ENCODE peak calls at places on chromosomes 4 and X, in five cellular contexts. E is upper lobe of right lung, I is fibroblast of lung, Y is progenitor cell of endocrine pancreas, J is esophagus muscularis mucosa. S is an unnamed sample.

GRCh38 chrX:55489315-55490009 is at the start of gene USP51:
- DNase-seq in E (peak; percentile 73), I (peak; percentile 59), Y (no peak), J (peak; percentile 89), S (no peak)

GRCh38 chrX:13050151-13050550 is 5.7 kb upstream of the FAM9C start:
- DNase-seq in E (no peak), I (no peak), Y (no peak), J (no peak), S (no peak)

GRCh38 chr4:80237992-80238391 is 28.5 kb upstream of the FGF5 start:
- DNase-seq in E (no peak), I (peak; percentile 85), Y (no peak), J (no peak), S (no peak)

GRCh38 chr4:915041-915474 is 17.1 kb downstream of the GAK start:
- DNase-seq in E (peak; percentile 55), I (no peak), Y (no peak), J (no peak), S (no peak)

GRCh38 chrX:138191998-138192397 is 519.5 kb downstream of the FGF13 start:
- DNase-seq in E (no peak), I (peak; percentile 11), Y (peak; percentile 20), J (no peak), S (no peak)

GRCh38 chrX:2500681-2501151 is at the start of the genes DHRSX and ZBED1:
- DNase-seq in E (peak; percentile 81), I (peak; percentile 12), Y (peak; percentile 70), J (no peak), S (no peak)

GRCh38 chr4:24837781-24838180 is 42.4 kb downstream of the SOD3 start:
- DNase-seq in E (no peak), I (no peak), Y (no peak), J (no peak), S (no peak)

GRCh38 chr4:61877893-61878292 is 677.8 kb downstream of the ADGRL3 start:
- DNase-seq in E (no peak), I (no peak), Y (no peak), J (no peak), S (no peak)

GRCh38 chrX:100409316-100410082 is 574 bp downstream of the PCDH19 start:
- DNase-seq in E (no peak), I (no peak), Y (no peak), J (no peak), S (peak; percentile 87)

GRCh38 chr4:143358419-143358818 is 21.7 kb downstream of the GAB1 start:
- DNase-seq in E (no peak), I (no peak), Y (no peak), J (no peak), S (no peak)

GRCh38 chr4:84917869-84918600 is 48.5 kb downstream of the WDFY3 start:
- DNase-seq in E (no peak), I (no peak), Y (no peak), J (no peak), S (no peak)

GRCh38 chr4:64781737-64782326 is 372.6 kb upstream of the TECRL start:
- DNase-seq in E (no peak), I (peak; percentile 13), Y (no peak), J (no peak), S (no peak)

GRCh38 chr4:70734168-70734954 is 12.6 kb downstream of the RUFY3 start:
- DNase-seq in E (no peak), I (peak; percentile 52), Y (no peak), J (no peak), S (no peak)

GRCh38 chr4:123974419-123975105 is 578.0 kb downstream of the SPRY1 start:
- DNase-seq in E (no peak), I (peak; percentile 14), Y (no peak), J (no peak), S (no peak)

GRCh38 chrX:16839224-16839851 is 30.8 kb downstream of the RBBP7 start:
- DNase-seq in E (no peak), I (no peak), Y (no peak), J (no peak), S (no peak)

GRCh38 chrX:123324628-123325027 is 140.6 kb downstream of the GRIA3 start:
- DNase-seq in E (no peak), I (no peak), Y (no peak), J (no peak), S (no peak)

GRCh38 chr4:97585274-97585673 is 558.0 kb downstream of the STPG2 start:
- DNase-seq in E (no peak), I (no peak), Y (no peak), J (no peak), S (no peak)

GRCh38 chr4:112379306-112379705 is 82.1 kb downstream of the ALPK1 start:
- DNase-seq in E (no peak), I (no peak), Y (peak; percentile 70), J (no peak), S (peak; percentile 85)

GRCh38 chr4:141724646-141725045 is 88.3 kb downstream of the IL15 start:
- DNase-seq in E (no peak), I (no peak), Y (no peak), J (no peak), S (no peak)

GRCh38 chr4:81806485-81806884 is 334.8 kb upstream of the RASGEF1B start:
- DNase-seq in E (no peak), I (no peak), Y (no peak), J (no peak), S (no peak)

GRCh38 chr4:105895609-105896460 is 564 bp downstream of the NPNT start:
- DNase-seq in E (peak; percentile 82), I (no peak), Y (peak; percentile 27), J (no peak), S (peak; percentile 82)

GRCh38 chrX:39773923-39774803 is 323.6 kb downstream of the BCOR start:
- DNase-seq in E (no peak), I (peak; percentile 14), Y (no peak), J (no peak), S (no peak)

GRCh38 chr4:7462509-7462971 is 27.8 kb upstream of the PSAPL1 start:
- DNase-seq in E (no peak), I (no peak), Y (no peak), J (no peak), S (no peak)

GRCh38 chr4:2794707-2795557 is 2.0 kb downstream of the SH3BP2 start:
- DNase-seq in E (peak; percentile 81), I (peak; percentile 80), Y (no peak), J (no peak), S (peak; percentile 81)

GRCh38 chr4:121050251-121050650 is 22.1 kb downstream of the NDNF start:
- DNase-seq in E (no peak), I (peak; percentile 47), Y (no peak), J (no peak), S (no peak)
- TF ChIP-seq CTCF in E (peak; percentile 29), I (peak; percentile 54), Y (peak; percentile 41), J (peak; percentile 39), S (peak; percentile 79)

GRCh38 chr4:54234497-54235205 is 5.6 kb downstream of the PDGFRA start:
- DNase-seq in E (no peak), I (no peak), Y (no peak), J (no peak), S (no peak)

GRCh38 chr4:54231419-54232150 is 2.5 kb downstream of the PDGFRA start:
- DNase-seq in E (no peak), I (peak; percentile 74), Y (peak; percentile 35), J (no peak), S (peak; percentile 95)

GRCh38 chr4:54233697-54234496 is 4.8 kb downstream of the PDGFRA start:
- DNase-seq in E (peak; percentile 86), I (peak; percentile 90), Y (peak; percentile 71), J (no peak), S (no peak)

GRCh38 chr4:54232151-54232688 is 3.1 kb downstream of the PDGFRA start:
- DNase-seq in E (no peak), I (peak; percentile 32), Y (no peak), J (no peak), S (no peak)

GRCh38 chr4:54233128-54233696 is 4.1 kb downstream of the PDGFRA start:
- DNase-seq in E (peak; percentile 92), I (peak; percentile 89), Y (peak; percentile 84), J (no peak), S (peak; percentile 95)
- TF ChIP-seq CTCF in E (peak; percentile 77), I (peak; percentile 69), Y (peak; percentile 73), J (peak; percentile 78), S (peak; percentile 79)

GRCh38 chr4:19850909-19851308 is 400.8 kb upstream of the SLIT2 start:
- DNase-seq in E (no peak), I (peak; percentile 84), Y (no peak), J (no peak), S (no peak)
- TF ChIP-seq CTCF in E (no peak), I (peak; percentile 25), Y (no peak), J (no peak), S (no peak)

GRCh38 chr4:175951794-175952193 is 113.8 kb upstream of the WDR17 start:
- DNase-seq in E (no peak), I (no peak), Y (no peak), J (no peak), S (no peak)

GRCh38 chr4:175954685-175955084 is 111.0 kb upstream of the WDR17 start:
- DNase-seq in E (no peak), I (no peak), Y (no peak), J (no peak), S (no peak)

GRCh38 chr4:175953960-175954521 is 111.6 kb upstream of the WDR17 start:
- DNase-seq in E (no peak), I (no peak), Y (no peak), J (no peak), S (no peak)
- TF ChIP-seq CTCF in E (no peak), I (peak; percentile 15), Y (no peak), J (no peak), S (peak; percentile 36)

GRCh38 chr4:56049428-56050212 is 100.9 kb downstream of the CEP135 start:
- DNase-seq in E (peak; percentile 64), I (peak; percentile 27), Y (peak; percentile 44), J (no peak), S (no peak)

GRCh38 chr4:56050584-56050983 is 101.8 kb downstream of the CEP135 start:
- DNase-seq in E (no peak), I (no peak), Y (no peak), J (no peak), S (no peak)

GRCh38 chr4:56051049-56051709 is 102.4 kb downstream of the CEP135 start:
- DNase-seq in E (no peak), I (no peak), Y (no peak), J (no peak), S (no peak)

GRCh38 chr4:56051710-56052075 is 102.9 kb downstream of the CEP135 start:
- DNase-seq in E (no peak), I (no peak), Y (no peak), J (no peak), S (no peak)

DNA sequence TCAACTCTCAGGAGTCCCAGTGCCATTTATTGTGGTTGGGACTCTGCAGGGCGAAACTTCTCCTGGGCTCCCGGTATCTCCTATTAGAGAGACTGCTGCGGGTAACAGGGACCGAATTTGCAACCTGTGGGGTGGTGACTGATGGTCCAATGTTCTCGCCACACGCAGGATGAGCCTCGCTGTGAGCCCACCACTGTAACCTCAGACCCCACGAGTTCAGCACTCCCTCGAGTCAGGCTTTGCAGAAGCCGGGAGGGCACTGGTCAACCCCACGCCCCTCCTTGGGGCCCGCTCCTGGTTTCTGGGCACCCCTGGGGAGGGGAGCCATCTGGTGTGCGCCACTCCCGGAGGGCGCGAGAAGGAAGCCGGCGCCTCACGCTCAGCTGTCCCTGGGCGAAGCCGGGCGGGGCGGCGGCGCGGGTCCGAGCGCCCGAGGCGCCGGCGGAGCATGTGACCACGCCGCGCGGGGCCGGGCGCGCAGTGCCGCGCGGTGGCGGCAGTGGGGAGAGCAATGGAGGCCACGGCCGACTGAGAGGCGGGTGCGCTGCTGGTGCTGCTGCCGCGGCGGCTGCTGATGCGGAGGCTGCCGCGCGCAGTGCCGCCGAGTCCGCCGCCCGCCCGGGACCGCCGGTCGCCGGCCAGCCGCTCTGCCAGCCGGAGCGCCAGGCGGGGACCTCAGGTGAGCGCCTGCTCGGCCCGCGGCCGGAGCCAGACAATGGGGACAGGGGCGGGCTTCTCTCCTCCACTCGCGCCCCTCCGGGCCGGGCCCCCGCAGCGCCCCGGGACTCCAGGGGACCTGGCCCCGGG is 100.1 kb downstream of the CEP135 start:
- DNase-seq in E (peak; percentile 71), I (peak; percentile 52), Y (peak; percentile 62), J (no peak), S (no peak)
- TF ChIP-seq CTCF in E (no peak), I (peak; percentile 31), Y (peak; percentile 47), J (peak; percentile 44), S (peak; percentile 67)